ENCODE peak calls at places on chromosomes 5 and 9, in six cellular contexts. One of them, this sample, is unnamed.

GRCh38 chr5:165808358-165808757 is 2302.9 kb downstream of the MAT2B start:
- DNase-seq in upper lobe of left lung: no peak
- DNase-seq in PC-9: no peak
- DNase-seq in neuronal stem cell: no peak
- DNase-seq in left lung: no peak
- DNase-seq in IMR-90: no peak
- DNase-seq in this sample: no peak

GRCh38 chr5:126274396-126274795 is 148.8 kb upstream of the GRAMD2B start:
- DNase-seq in upper lobe of left lung: no peak
- DNase-seq in PC-9: no peak
- DNase-seq in neuronal stem cell: no peak
- DNase-seq in left lung: no peak
- DNase-seq in IMR-90: no peak
- DNase-seq in this sample: no peak

GRCh38 chr9:111037744-111038335 is 430 bp downstream of the LPAR1 start:
- DNase-seq in upper lobe of left lung: peak; percentile 25
- DNase-seq in PC-9: no peak
- DNase-seq in neuronal stem cell: peak; percentile 73
- DNase-seq in left lung: peak; percentile 92
- DNase-seq in IMR-90: peak; percentile 27
- DNase-seq in this sample: no peak

GRCh38 chr5:180348316-180348715 is 4.8 kb downstream of the GFPT2 start:
- DNase-seq in upper lobe of left lung: no peak
- DNase-seq in PC-9: no peak
- DNase-seq in neuronal stem cell: no peak
- DNase-seq in left lung: peak; percentile 53
- DNase-seq in IMR-90: no peak
- DNase-seq in this sample: no peak

GRCh38 chr5:170861295-170861854 is 443 bp upstream of the RANBP17 start:
- DNase-seq in upper lobe of left lung: no peak
- DNase-seq in PC-9: no peak
- DNase-seq in neuronal stem cell: no peak
- DNase-seq in left lung: no peak
- DNase-seq in IMR-90: no peak
- DNase-seq in this sample: no peak

GRCh38 chr9:137307255-137308101 is 5.4 kb upstream of the NRARP start:
- DNase-seq in upper lobe of left lung: no peak
- DNase-seq in PC-9: no peak
- DNase-seq in neuronal stem cell: no peak
- DNase-seq in left lung: peak; percentile 79
- DNase-seq in IMR-90: no peak
- DNase-seq in this sample: no peak

GRCh38 chr5:38660194-38660668 is 103.8 kb upstream of the LIFR start:
- DNase-seq in upper lobe of left lung: no peak
- DNase-seq in PC-9: peak; percentile 82
- DNase-seq in neuronal stem cell: peak; percentile 11
- DNase-seq in left lung: no peak
- DNase-seq in IMR-90: no peak
- DNase-seq in this sample: no peak

GRCh38 chr9:113514748-113515147 is 51.2 kb downstream of the RGS3 start:
- DNase-seq in upper lobe of left lung: no peak
- DNase-seq in PC-9: no peak
- DNase-seq in neuronal stem cell: no peak
- DNase-seq in left lung: no peak
- DNase-seq in IMR-90: no peak
- DNase-seq in this sample: no peak

GRCh38 chr5:122064992-122065391 is 13.1 kb downstream of the LOX start:
- DNase-seq in upper lobe of left lung: no peak
- DNase-seq in PC-9: no peak
- DNase-seq in neuronal stem cell: no peak
- DNase-seq in left lung: no peak
- DNase-seq in IMR-90: no peak
- DNase-seq in this sample: no peak

GRCh38 chr9:105647595-105648349 is 14.5 kb upstream of the TAL2 start:
- DNase-seq in upper lobe of left lung: no peak
- DNase-seq in PC-9: no peak
- DNase-seq in neuronal stem cell: no peak
- DNase-seq in left lung: no peak
- DNase-seq in IMR-90: peak; percentile 16
- DNase-seq in this sample: no peak

GRCh38 chr9:21696411-21696865 is 106.0 kb upstream of the MTAP start:
- DNase-seq in upper lobe of left lung: no peak
- DNase-seq in PC-9: no peak
- DNase-seq in neuronal stem cell: no peak
- DNase-seq in left lung: peak; percentile 74
- DNase-seq in IMR-90: no peak
- DNase-seq in this sample: no peak

GRCh38 chr9:112618385-112619001 is 99.4 kb downstream of the INIP start:
- DNase-seq in upper lobe of left lung: no peak
- DNase-seq in PC-9: no peak
- DNase-seq in neuronal stem cell: no peak
- DNase-seq in left lung: peak; percentile 69
- DNase-seq in IMR-90: no peak
- DNase-seq in this sample: no peak

GRCh38 chr5:76893294-76893693 is 43.5 kb downstream of the S100Z start:
- DNase-seq in upper lobe of left lung: no peak
- DNase-seq in PC-9: no peak
- DNase-seq in neuronal stem cell: no peak
- DNase-seq in left lung: no peak
- DNase-seq in IMR-90: no peak
- DNase-seq in this sample: no peak

GRCh38 chr5:155027993-155028629 is 14.6 kb downstream of the KIF4B start:
- DNase-seq in upper lobe of left lung: no peak
- DNase-seq in PC-9: no peak
- DNase-seq in neuronal stem cell: no peak
- DNase-seq in left lung: no peak
- DNase-seq in IMR-90: no peak
- DNase-seq in this sample: no peak

GRCh38 chr5:37060030-37060429 is 183.5 kb downstream of the NIPBL start:
- DNase-seq in upper lobe of left lung: no peak
- DNase-seq in PC-9: no peak
- DNase-seq in neuronal stem cell: no peak
- DNase-seq in left lung: no peak
- DNase-seq in IMR-90: no peak
- DNase-seq in this sample: no peak

GRCh38 chr5:176810084-176810597 is at the start of gene UNC5A:
- DNase-seq in upper lobe of left lung: no peak
- DNase-seq in PC-9: no peak
- DNase-seq in neuronal stem cell: peak; percentile 88
- DNase-seq in left lung: no peak
- DNase-seq in IMR-90: peak; percentile 17
- DNase-seq in this sample: peak; percentile 37

GRCh38 chr9:68706579-68707201 is 1.6 kb downstream of the PIP5K1B start:
- DNase-seq in upper lobe of left lung: no peak
- DNase-seq in PC-9: no peak
- DNase-seq in neuronal stem cell: no peak
- DNase-seq in left lung: no peak
- DNase-seq in IMR-90: no peak
- DNase-seq in this sample: no peak

GRCh38 chr5:175797521-175798038 is 73.8 kb upstream of the CPLX2 start:
- DNase-seq in upper lobe of left lung: no peak
- DNase-seq in PC-9: no peak
- DNase-seq in neuronal stem cell: peak; percentile 30
- DNase-seq in left lung: no peak
- DNase-seq in IMR-90: no peak
- DNase-seq in this sample: no peak

GRCh38 chr9:129109952-129110739 is 447 bp downstream of the CRAT start:
- DNase-seq in upper lobe of left lung: peak; percentile 28
- DNase-seq in PC-9: no peak
- DNase-seq in neuronal stem cell: peak; percentile 46
- DNase-seq in left lung: peak; percentile 88
- DNase-seq in IMR-90: peak; percentile 28
- DNase-seq in this sample: no peak

GRCh38 chr5:142543951-142544753 is 141.7 kb downstream of the FGF1 start:
- DNase-seq in upper lobe of left lung: no peak
- DNase-seq in PC-9: no peak
- DNase-seq in neuronal stem cell: no peak
- DNase-seq in left lung: no peak
- DNase-seq in IMR-90: peak; percentile 51
- DNase-seq in this sample: no peak

GRCh38 chr5:160159991-160160826 is 41.0 kb upstream of the PWWP2A start:
- DNase-seq in upper lobe of left lung: no peak
- DNase-seq in PC-9: no peak
- DNase-seq in neuronal stem cell: no peak
- DNase-seq in left lung: no peak
- DNase-seq in IMR-90: peak; percentile 19
- DNase-seq in this sample: no peak

GRCh38 chr9:79630521-79631403 is 59.0 kb downstream of the TLE4 start:
- DNase-seq in upper lobe of left lung: no peak
- DNase-seq in PC-9: no peak
- DNase-seq in neuronal stem cell: no peak
- DNase-seq in left lung: no peak
- DNase-seq in IMR-90: no peak
- DNase-seq in this sample: no peak

GRCh38 chr9:20884985-20885593 is 146.4 kb downstream of the HACD4 start:
- DNase-seq in upper lobe of left lung: peak; percentile 45
- DNase-seq in PC-9: no peak
- DNase-seq in neuronal stem cell: no peak
- DNase-seq in left lung: no peak
- DNase-seq in IMR-90: peak; percentile 57
- DNase-seq in this sample: peak; percentile 11

GRCh38 chr9:92482336-92482735 is at the start of gene ASPN:
- DNase-seq in upper lobe of left lung: no peak
- DNase-seq in PC-9: no peak
- DNase-seq in neuronal stem cell: no peak
- DNase-seq in left lung: no peak
- DNase-seq in IMR-90: peak; percentile 71
- DNase-seq in this sample: no peak

GRCh38 chr5:67774796-67775195 is 440.8 kb upstream of the PIK3R1 start:
- DNase-seq in upper lobe of left lung: no peak
- DNase-seq in PC-9: no peak
- DNase-seq in neuronal stem cell: peak; percentile 17
- DNase-seq in left lung: no peak
- DNase-seq in IMR-90: no peak
- DNase-seq in this sample: no peak

GRCh38 chr5:141001466-141001853 is 35.2 kb downstream of the PCDHAC2 start:
- DNase-seq in upper lobe of left lung: peak; percentile 88
- DNase-seq in PC-9: peak; percentile 41
- DNase-seq in neuronal stem cell: no peak
- DNase-seq in left lung: no peak
- DNase-seq in IMR-90: no peak
- DNase-seq in this sample: no peak

GRCh38 chr5:23405316-23406068 is 101.9 kb upstream of the PRDM9 start:
- DNase-seq in upper lobe of left lung: no peak
- DNase-seq in PC-9: no peak
- DNase-seq in neuronal stem cell: no peak
- DNase-seq in left lung: no peak
- DNase-seq in IMR-90: no peak
- DNase-seq in this sample: no peak

GRCh38 chr5:67201897-67202549 is 5.4 kb upstream of the CD180 start:
- DNase-seq in upper lobe of left lung: no peak
- DNase-seq in PC-9: no peak
- DNase-seq in neuronal stem cell: no peak
- DNase-seq in left lung: no peak
- DNase-seq in IMR-90: no peak
- DNase-seq in this sample: no peak

GRCh38 chr5:27906481-27906880 is 868.1 kb upstream of the CDH9 start:
- DNase-seq in upper lobe of left lung: no peak
- DNase-seq in PC-9: no peak
- DNase-seq in neuronal stem cell: no peak
- DNase-seq in left lung: no peak
- DNase-seq in IMR-90: no peak
- DNase-seq in this sample: no peak

GRCh38 chr9:93183663-93184438 is at the start of gene WNK2:
- DNase-seq in upper lobe of left lung: no peak
- DNase-seq in PC-9: no peak
- DNase-seq in neuronal stem cell: peak; percentile 50
- DNase-seq in left lung: peak; percentile 81
- DNase-seq in IMR-90: no peak
- DNase-seq in this sample: peak; percentile 40

GRCh38 chr9:109181284-109181683 is 14.2 kb upstream of the FRRS1L start:
- DNase-seq in upper lobe of left lung: no peak
- DNase-seq in PC-9: no peak
- DNase-seq in neuronal stem cell: no peak
- DNase-seq in left lung: no peak
- DNase-seq in IMR-90: no peak
- DNase-seq in this sample: no peak

GRCh38 chr9:113558632-113559502 is 95.3 kb downstream of the RGS3 start:
- DNase-seq in upper lobe of left lung: peak; percentile 44
- DNase-seq in PC-9: no peak
- DNase-seq in neuronal stem cell: no peak
- DNase-seq in left lung: no peak
- DNase-seq in IMR-90: peak; percentile 82
- DNase-seq in this sample: no peak

GRCh38 chr9:5976668-5977397 is 38.6 kb downstream of the RANBP6 start:
- DNase-seq in upper lobe of left lung: no peak
- DNase-seq in PC-9: no peak
- DNase-seq in neuronal stem cell: no peak
- DNase-seq in left lung: no peak
- DNase-seq in IMR-90: peak; percentile 4
- DNase-seq in this sample: no peak

GRCh38 chr5:958701-959571 is 49.7 kb upstream of the NKD2 start:
- DNase-seq in upper lobe of left lung: peak; percentile 42
- DNase-seq in PC-9: no peak
- DNase-seq in neuronal stem cell: no peak
- DNase-seq in left lung: no peak
- DNase-seq in IMR-90: peak; percentile 54
- DNase-seq in this sample: no peak
- H3K9me3 ChIP-seq in upper lobe of left lung: no peaks in the 10 kb centered on the region
- H3K9me3 ChIP-seq in PC-9: no peaks in the 10 kb centered on the region
- H3K9me3 ChIP-seq in neuronal stem cell: no peaks in the 10 kb centered on the region
- H3K9me3 ChIP-seq in left lung: no peaks in the 10 kb centered on the region
- H3K9me3 ChIP-seq in IMR-90: peaks cover 3% of the 10 kb centered on the region
- H3K9me3 ChIP-seq in this sample: no peaks in the 10 kb centered on the region

GRCh38 chr5:9865574-9865973 is 235.4 kb upstream of the TAS2R1 start:
- DNase-seq in upper lobe of left lung: no peak
- DNase-seq in PC-9: no peak
- DNase-seq in neuronal stem cell: no peak
- DNase-seq in left lung: no peak
- DNase-seq in IMR-90: no peak
- DNase-seq in this sample: no peak
- H3K9me3 ChIP-seq in upper lobe of left lung: peaks cover 25% of the 10 kb centered on the region
- H3K9me3 ChIP-seq in PC-9: peaks cover 27% of the 10 kb centered on the region
- H3K9me3 ChIP-seq in neuronal stem cell: peaks cover 6% of the 10 kb centered on the region
- H3K9me3 ChIP-seq in left lung: no peaks in the 10 kb centered on the region
- H3K9me3 ChIP-seq in IMR-90: peaks cover 18% of the 10 kb centered on the region
- H3K9me3 ChIP-seq in this sample: peaks cover 2% of the 10 kb centered on the region

DNA sequence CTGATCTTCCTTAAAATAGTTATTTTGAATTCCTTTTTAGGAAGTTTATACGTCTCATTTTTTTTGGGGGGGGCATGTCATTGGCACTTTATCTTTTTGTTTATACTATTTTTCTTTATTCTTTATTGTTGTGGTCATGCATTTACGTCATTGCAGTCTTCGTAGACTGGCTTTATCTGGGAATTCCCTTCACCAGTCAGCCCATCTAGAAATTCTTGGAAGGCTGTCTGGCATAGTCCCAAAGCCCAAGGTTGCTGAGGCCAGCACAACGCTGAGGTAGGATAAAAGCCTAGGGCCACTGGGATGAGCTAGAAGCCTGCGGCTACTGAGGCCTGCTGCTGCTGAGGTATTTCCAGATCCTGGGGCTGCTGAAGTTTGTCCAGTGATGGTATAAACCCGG is 121.5 kb downstream of the ISOC1 start:
- DNase-seq in upper lobe of left lung: no peak
- DNase-seq in PC-9: no peak
- DNase-seq in neuronal stem cell: no peak
- DNase-seq in left lung: no peak
- DNase-seq in IMR-90: no peak
- DNase-seq in this sample: no peak
- H3K9me3 ChIP-seq in upper lobe of left lung: peaks cover 21% of the 10 kb centered on the region
- H3K9me3 ChIP-seq in PC-9: no peaks in the 10 kb centered on the region
- H3K9me3 ChIP-seq in neuronal stem cell: peaks cover 2% of the 10 kb centered on the region
- H3K9me3 ChIP-seq in left lung: no peaks in the 10 kb centered on the region
- H3K9me3 ChIP-seq in IMR-90: peaks cover 7% of the 10 kb centered on the region
- H3K9me3 ChIP-seq in this sample: peaks cover 2% of the 10 kb centered on the region

GRCh38 chr9:71876829-71877228 is 34.2 kb downstream of the ABHD17B start:
- DNase-seq in upper lobe of left lung: no peak
- DNase-seq in PC-9: no peak
- DNase-seq in neuronal stem cell: no peak
- DNase-seq in left lung: no peak
- DNase-seq in IMR-90: no peak
- DNase-seq in this sample: no peak
- H3K9me3 ChIP-seq in upper lobe of left lung: peaks cover 24% of the 10 kb centered on the region
- H3K9me3 ChIP-seq in PC-9: peaks cover 41% of the 10 kb centered on the region
- H3K9me3 ChIP-seq in neuronal stem cell: peaks cover 5% of the 10 kb centered on the region
- H3K9me3 ChIP-seq in left lung: peaks cover 8% of the 10 kb centered on the region
- H3K9me3 ChIP-seq in IMR-90: peaks cover 5% of the 10 kb centered on the region
- H3K9me3 ChIP-seq in this sample: peaks cover 9% of the 10 kb centered on the region

This sample was measured in T-helper 17 cell.